ENCODE peak calls at places on chromosomes 11 and 22, in eight cellular contexts. D is brain microvascular endothelial cell, T is neural crest cell, E is endothelial cell of umbilical vein, Z is thoracic aorta, I is upper lobe of right lung, P is IMR-90, W is H9. O is an unnamed sample.

GRCh38 chr22:49728566-49729271 is 99.0 kb downstream of the BRD1 start:
- DNase-seq in D (no peak), T (no peak), E (no peak), Z (no peak), I (peak; percentile 63), P (no peak), W (no peak), O (no peak)

GRCh38 chr22:37894939-37895670 is 11.0 kb upstream of the MICALL1 start:
- DNase-seq in D (no peak), T (no peak), E (no peak), Z (no peak), I (no peak), P (no peak), W (peak; percentile 75), O (no peak)

GRCh38 chr11:112961751-112962747 is 829 bp downstream of the NCAM1 start:
- DNase-seq in D (no peak), T (peak; percentile 51), E (peak; percentile 8), Z (no peak), I (peak; percentile 63), P (no peak), W (peak; percentile 39), O (no peak)

GRCh38 chr11:24773326-24773725 is 276.5 kb downstream of the LUZP2 start:
- DNase-seq in D (no peak), T (no peak), E (no peak), Z (no peak), I (no peak), P (no peak), W (no peak), O (no peak)

GRCh38 chr11:72814831-72815618 is 814 bp downstream of the ATG16L2 start:
- DNase-seq in D (peak; percentile 53), T (no peak), E (peak; percentile 87), Z (no peak), I (peak; percentile 75), P (peak; percentile 54), W (peak; percentile 89), O (peak; percentile 43)

GRCh38 chr11:86524603-86525352 is 147.6 kb downstream of the ME3 start:
- DNase-seq in D (peak; percentile 60), T (no peak), E (peak; percentile 91), Z (no peak), I (no peak), P (peak; percentile 73), W (no peak), O (peak; percentile 53)

GRCh38 chr11:46309669-46310288 is 32.3 kb downstream of the CREB3L1 start:
- DNase-seq in D (no peak), T (no peak), E (no peak), Z (no peak), I (no peak), P (no peak), W (no peak), O (no peak)

GRCh38 chr11:111450480-111451320 is 61.5 kb downstream of the BTG4 start:
- DNase-seq in D (no peak), T (no peak), E (no peak), Z (no peak), I (no peak), P (peak; percentile 48), W (no peak), O (no peak)

GRCh38 chr11:74853223-74853622 is 95.7 kb downstream of the XRRA1 start:
- DNase-seq in D (no peak), T (no peak), E (no peak), Z (no peak), I (no peak), P (no peak), W (no peak), O (no peak)

GRCh38 chr11:118715837-118716260 is 36.4 kb upstream of the TREH start:
- DNase-seq in D (no peak), T (no peak), E (peak; percentile 71), Z (no peak), I (no peak), P (no peak), W (peak; percentile 88), O (peak; percentile 35)

GRCh38 chr22:36191106-36191836 is 10.3 kb downstream of the APOL4 start:
- DNase-seq in D (no peak), T (no peak), E (no peak), Z (peak; percentile 41), I (no peak), P (peak; percentile 64), W (no peak), O (peak; percentile 63)

GRCh38 chr11:43923327-43924111 is 18.9 kb upstream of the C11orf96 start:
- DNase-seq in D (peak; percentile 73), T (no peak), E (peak; percentile 86), Z (no peak), I (no peak), P (peak; percentile 92), W (no peak), O (peak; percentile 57)

GRCh38 chr11:14386895-14387480 is 28.0 kb upstream of the RRAS2 start:
- DNase-seq in D (peak; percentile 98), T (peak; percentile 53), E (peak; percentile 7), Z (no peak), I (no peak), P (peak; percentile 89), W (peak; percentile 78), O (peak; percentile 88)

GRCh38 chr22:46297151-46297819 is 615 bp downstream of the GTSE1 start:
- DNase-seq in D (peak; percentile 20), T (peak; percentile 29), E (peak; percentile 46), Z (no peak), I (no peak), P (peak; percentile 35), W (no peak), O (peak; percentile 20)

GRCh38 chr22:39960791-39961746 is 872 bp downstream of the TMA7B start:
- DNase-seq in D (peak; percentile 98), T (no peak), E (no peak), Z (no peak), I (no peak), P (peak; percentile 98), W (no peak), O (peak; percentile 81)

DNA sequence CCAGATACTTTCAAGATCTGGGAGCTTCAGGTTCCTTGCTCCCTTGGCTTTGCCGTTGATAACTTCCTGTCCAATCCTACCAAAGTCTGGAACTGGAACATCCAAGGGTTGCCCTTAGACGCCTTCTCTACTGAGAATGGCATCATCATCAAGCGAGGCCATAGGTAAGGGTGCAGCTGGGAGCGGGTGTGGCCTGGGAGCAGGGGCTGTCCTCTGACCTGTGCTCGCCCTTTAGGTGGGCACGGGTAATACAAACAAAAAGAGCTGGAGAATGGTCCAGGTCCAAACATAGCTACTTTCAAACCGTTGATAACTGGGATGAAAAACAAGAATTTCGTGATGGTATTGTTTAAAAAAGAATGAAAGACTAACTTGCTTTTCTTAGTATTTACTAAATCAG is 25.0 kb downstream of the CASP12 start:
- DNase-seq in D (no peak), T (no peak), E (no peak), Z (no peak), I (no peak), P (no peak), W (peak; percentile 37), O (no peak)
- TF ChIP-seq CTCF in D (no peak), T (no peak), E (no peak), Z (no peak), I (no peak), P (no peak), W (peak; percentile 42), O (peak; percentile 3)

GRCh38 chr11:103800406-103801114 is 235.9 kb upstream of the DDI1 start:
- DNase-seq in D (no peak), T (no peak), E (peak; percentile 47), Z (no peak), I (no peak), P (no peak), W (peak; percentile 35), O (peak; percentile 85)
- TF ChIP-seq CTCF in D (peak; percentile 19), T (no peak), E (no peak), Z (no peak), I (no peak), P (no peak), W (peak; percentile 21), O (peak; percentile 20)

GRCh38 chr22:25898707-25899365 is 156.8 kb downstream of the MYO18B start:
- DNase-seq in D (no peak), T (peak; percentile 14), E (no peak), Z (no peak), I (no peak), P (no peak), W (peak; percentile 51), O (no peak)
- TF ChIP-seq CTCF in D (no peak), T (peak; percentile 50), E (peak; percentile 12), Z (no peak), I (peak; percentile 17), P (peak; percentile 1), W (peak; percentile 74), O (no peak)

DNA sequence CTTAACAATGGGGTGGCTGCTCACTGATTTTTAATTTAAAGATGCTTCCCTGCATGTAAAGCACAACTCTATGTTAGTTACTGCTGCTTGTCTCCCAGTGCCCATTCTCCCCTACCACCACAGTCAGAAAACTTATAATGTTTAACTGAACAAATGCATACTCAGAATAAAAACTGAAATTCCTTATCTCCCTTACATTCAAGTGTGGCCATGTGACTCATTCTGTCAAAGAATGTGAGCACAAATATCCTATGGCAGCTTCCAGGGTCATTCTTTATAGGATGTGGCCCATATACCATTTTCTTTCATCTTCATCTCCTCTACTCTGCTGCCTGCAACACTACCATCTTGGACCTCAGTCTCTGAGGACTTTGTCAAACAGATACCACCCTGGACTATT is 374.8 kb downstream of the DYNC2H1 start:
- DNase-seq in D (peak; percentile 25), T (no peak), E (no peak), Z (no peak), I (no peak), P (peak; percentile 15), W (no peak), O (no peak)
- TF ChIP-seq CTCF in D (no peak), T (no peak), E (no peak), Z (no peak), I (no peak), P (no peak), W (no peak), O (no peak)

DNA sequence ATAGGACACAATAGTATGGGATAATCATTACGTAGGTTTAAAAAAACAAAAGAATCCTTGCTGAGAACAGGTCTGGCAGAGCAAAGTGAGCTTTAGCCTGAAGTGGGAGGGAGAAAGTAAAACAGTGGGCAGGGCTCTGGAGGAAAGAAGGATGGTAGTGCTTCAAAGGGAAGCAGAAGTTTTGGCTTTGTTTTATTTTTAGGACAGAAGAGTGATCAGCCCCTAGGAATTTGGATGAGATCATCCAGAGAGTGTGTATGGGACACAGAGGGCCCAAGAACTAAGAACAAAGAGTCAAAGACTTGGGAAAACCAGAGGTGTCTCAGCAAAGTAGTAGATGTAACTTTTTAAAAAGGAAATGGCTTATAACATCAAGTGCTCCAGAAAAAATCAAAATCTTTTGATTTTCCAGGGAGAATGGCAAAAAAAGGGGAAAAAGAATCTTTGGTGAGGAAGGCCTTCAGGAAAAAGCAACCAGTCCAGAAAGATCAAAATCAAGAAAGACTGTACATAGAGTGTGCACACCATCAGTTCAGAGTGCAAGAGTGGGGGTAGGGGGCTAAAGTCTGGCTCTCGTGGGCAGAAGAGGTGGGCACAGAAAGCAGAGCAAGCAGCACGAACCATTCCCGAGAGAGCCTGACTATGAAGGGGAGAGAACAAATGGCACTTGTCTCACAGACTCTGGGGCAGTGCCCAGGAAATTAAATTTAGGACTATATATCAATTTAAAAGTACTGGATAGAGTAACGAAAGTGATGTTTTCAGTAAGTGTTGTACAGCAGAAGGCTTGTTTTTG is 30.1 kb downstream of the MAPK1 start:
- DNase-seq in D (peak; percentile 76), T (no peak), E (peak; percentile 72), Z (no peak), I (no peak), P (peak; percentile 91), W (no peak), O (peak; percentile 85)
- TF ChIP-seq CTCF in D (no peak), T (no peak), E (no peak), Z (no peak), I (no peak), P (no peak), W (no peak), O (no peak)